ENCODE peak calls at places on chromosomes 11 and 22, in seven cellular contexts. L is AG10803; R is fibroblast of lung; B is cardiac fibroblast; J is Peyer's patch; K is CD8-positive, alpha-beta T cell; A is lower lobe of right lung. E is an unnamed sample.

GRCh38 chr11:10285148-10285802 is 8.7 kb downstream of the SBF2 start:
- DNase-seq in A (no peak), R (no peak), L (no peak), B (no peak), J (no peak), K (no peak), E (no peak)

GRCh38 chr11:65931773-65932557 is 12.7 kb downstream of the DRAP1 start:
- DNase-seq in L (no peak), A (no peak), R (no peak), J (no peak), K (peak), B (no peak), E (no peak)

GRCh38 chr22:37329239-37330140 is 47.2 kb downstream of the CYTH4 start:
- DNase-seq in R (peak), A (no peak), L (peak), K (no peak), B (no peak), J (no peak), E (no peak)

GRCh38 chr22:38755155-38755910 is 465 bp downstream of the SUN2 start:
- DNase-seq in B (peak), R (peak), L (peak), J (peak), K (peak), A (peak), E (no peak)

GRCh38 chr22:49418341-49418894 is 409.3 kb downstream of the BRD1 start:
- DNase-seq in J (no peak), A (no peak), L (no peak), R (no peak), B (no peak), K (no peak), E (no peak)

GRCh38 chr22:44975444-44976262 is 34.2 kb downstream of the PHF21B start:
- DNase-seq in L (peak), R (peak), K (peak), J (peak), A (peak), B (peak), E (peak)

GRCh38 chr11:125173556-125173955 is 9.0 kb downstream of the PKNOX2 start:
- DNase-seq in B (no peak), L (no peak), R (no peak), J (no peak), K (no peak), A (no peak), E (no peak)

GRCh38 chr22:24355574-24355973 is 71.8 kb upstream of the ADORA2A start:
- DNase-seq in K (no peak), B (peak), L (peak), J (no peak), R (no peak), A (no peak), E (no peak)

GRCh38 chr22:37546436-37547248 is 13.6 kb upstream of the CDC42EP1 start:
- DNase-seq in R (peak), K (no peak), B (peak), L (peak), J (peak), A (peak), E (no peak)

GRCh38 chr11:34208266-34209135 is 103.1 kb downstream of the NAT10 start:
- DNase-seq in R (peak), B (peak), K (no peak), A (no peak), J (no peak), L (no peak), E (no peak)

GRCh38 chr22:31748490-31748889 is 1.4 kb downstream of the PRR14L start:
- DNase-seq in A (no peak), J (no peak), K (no peak), B (peak), R (peak), L (no peak), E (no peak)

GRCh38 chr22:42170946-42171345 is 40.3 kb upstream of the CYP2D6 start:
- DNase-seq in K (no peak), B (no peak), R (no peak), L (no peak), A (no peak), J (peak), E (no peak)

GRCh38 chr11:19995131-19995530 is 165.1 kb downstream of the DBX1 start:
- DNase-seq in K (no peak), L (peak), A (no peak), R (peak), B (peak), J (peak), E (no peak)

GRCh38 chr11:41461057-41461681 is 1.7 kb upstream of the LRRC4C start:
- DNase-seq in B (peak), R (no peak), L (no peak), J (no peak), K (no peak), A (no peak), E (peak)

GRCh38 chr11:125464671-125465070 is 31.4 kb downstream of the FEZ1 start:
- DNase-seq in B (no peak), K (no peak), J (no peak), L (no peak), A (no peak), R (no peak), E (no peak)

GRCh38 chr11:88304352-88304751 is 33.2 kb downstream of the CTSC start:
- DNase-seq in R (no peak), J (no peak), A (no peak), K (no peak), L (no peak), B (no peak), E (no peak)

GRCh38 chr11:90124371-90124770 is 10.1 kb upstream of the NAALAD2 start:
- DNase-seq in R (peak), K (no peak), L (no peak), J (no peak), B (no peak), A (no peak), E (peak)

GRCh38 chr22:45082795-45083194 is 73.0 kb upstream of the PHF21B start:
- DNase-seq in B (no peak), J (no peak), L (no peak), K (no peak), A (no peak), R (no peak), E (no peak)

GRCh38 chr11:44731685-44732411 is 5.1 kb downstream of the TSPAN18 start:
- DNase-seq in K (no peak), J (no peak), R (no peak), A (no peak), B (no peak), L (peak), E (no peak)

GRCh38 chr11:63738720-63739360 is 29.7 kb downstream of the ZFTA start:
- DNase-seq in K (peak), R (peak), B (peak), A (peak), J (peak), L (peak), E (peak)

GRCh38 chr22:17085277-17086091 is 684 bp downstream of the IL17RA start:
- DNase-seq in J (peak), B (no peak), A (peak), L (no peak), K (peak), R (peak), E (no peak)

GRCh38 chr11:85123752-85124231 is 503.4 kb downstream of the DLG2 start:
- DNase-seq in R (no peak), J (no peak), K (no peak), B (no peak), L (no peak), A (no peak), E (no peak)

GRCh38 chr11:3808846-3809623 is 675 bp downstream of the PGAP2 start:
- DNase-seq in B (peak), A (no peak), R (peak), J (no peak), L (peak), K (peak), E (peak)

DNA sequence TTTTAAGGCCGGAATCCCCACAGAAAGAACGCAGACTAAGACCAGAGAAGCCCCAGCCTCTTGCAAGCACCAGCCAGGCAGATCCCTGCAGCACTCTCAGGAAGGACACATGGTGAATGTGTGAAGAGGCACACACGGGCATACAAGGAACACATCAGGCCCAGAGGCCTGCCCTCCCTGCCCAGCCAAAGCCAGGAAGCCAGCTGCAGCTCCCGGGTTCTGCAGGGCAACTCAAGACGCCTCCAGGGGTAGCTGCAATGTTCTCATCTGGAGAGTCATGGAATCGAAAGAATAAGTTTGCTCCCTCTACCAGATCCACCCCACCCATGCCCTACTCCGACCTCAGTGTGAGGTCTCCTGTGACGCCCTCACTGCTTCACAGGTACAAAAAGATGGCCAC is 2.3 kb downstream of the DGCR2 start:
- DNase-seq in L (no peak), K (no peak), B (no peak), A (no peak), J (no peak), R (no peak), E (no peak)
- H3K4me3 ChIP-seq in L (no peak), K (peak), B (no peak), A (peak), J (no peak), R (no peak), E (no peak)

GRCh38 chr11:61848631-61849030 is 20.5 kb downstream of the FADS2 start:
- DNase-seq in K (no peak), R (no peak), A (no peak), B (no peak), L (no peak), J (no peak), E (no peak)

GRCh38 chr11:61851900-61852295 is 23.8 kb downstream of the FADS2 start:
- DNase-seq in R (no peak), K (no peak), L (no peak), J (no peak), A (no peak), B (no peak), E (no peak)

GRCh38 chr11:61851128-61851899 is 23.2 kb downstream of the FADS2 start:
- DNase-seq in L (no peak), R (no peak), J (peak), A (no peak), K (no peak), B (no peak), E (no peak)

GRCh38 chr11:61847914-61848581 is 19.9 kb downstream of the FADS2 start:
- DNase-seq in J (no peak), L (no peak), B (no peak), K (no peak), R (no peak), A (no peak), E (no peak)

GRCh38 chr11:61850687-61851086 is 22.6 kb downstream of the FADS2 start:
- DNase-seq in K (no peak), B (no peak), A (no peak), L (no peak), R (no peak), J (peak), E (no peak)
- H3K4me3 ChIP-seq in K (no peak), B (no peak), A (no peak), L (no peak), R (no peak), J (no peak), E (no peak)

GRCh38 chr11:71454470-71455113 is 1.6 kb downstream of the NADSYN1 start:
- DNase-seq in B (no peak), A (no peak), J (peak), R (no peak), K (peak), L (no peak), E (no peak)
- H3K4me3 ChIP-seq in B (no peak), A (no peak), J (no peak), R (no peak), K (no peak), L (no peak), E (no peak)

DNA sequence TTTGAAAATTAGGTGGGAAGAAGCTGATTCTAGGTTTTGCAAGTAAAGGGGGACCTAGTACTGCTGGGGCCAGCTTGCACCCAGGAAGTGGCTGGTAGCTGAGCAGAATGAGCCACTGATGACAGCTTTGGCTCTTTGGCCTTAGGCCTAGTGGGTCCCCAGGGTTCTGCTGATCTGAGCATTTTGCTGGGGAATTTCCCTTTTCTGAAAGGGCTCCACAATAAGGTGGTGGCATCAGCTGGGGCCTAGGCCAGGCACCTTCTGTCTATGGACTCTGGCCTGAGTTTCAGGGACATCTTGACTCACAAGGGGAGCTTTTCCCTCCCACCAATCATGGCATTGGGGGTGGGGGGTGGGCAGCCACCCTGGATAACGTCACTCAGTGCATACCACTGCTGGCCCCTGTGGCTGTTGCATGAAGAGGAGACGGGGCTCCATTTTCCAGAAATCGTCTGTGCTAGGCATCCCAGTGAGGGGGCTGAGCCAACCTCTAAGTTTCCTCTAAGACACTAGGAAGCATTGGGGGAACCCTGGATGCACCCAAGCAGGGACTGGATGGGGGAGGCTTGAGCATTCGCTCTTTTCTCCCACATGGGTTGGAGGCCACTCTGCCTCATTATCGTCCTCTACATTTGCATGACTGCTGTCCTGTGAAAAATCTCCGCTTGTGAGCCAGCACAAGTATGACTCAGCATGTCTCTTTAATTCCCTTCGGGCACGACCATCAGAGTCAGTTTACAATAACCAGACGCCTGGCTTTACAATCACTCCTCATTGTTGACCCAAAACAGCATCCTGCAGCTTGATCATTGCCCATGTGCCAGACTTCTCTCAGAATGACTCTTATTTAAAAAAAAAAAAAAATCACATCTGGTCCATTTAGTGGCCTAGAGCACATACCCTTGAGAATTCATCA is 145.0 kb upstream of the THY1 start:
- DNase-seq in L (peak), B (peak), J (no peak), A (no peak), K (no peak), R (peak), E (no peak)
- H3K4me3 ChIP-seq in L (no peak), B (no peak), J (no peak), A (no peak), K (no peak), R (no peak), E (no peak)

GRCh38 chr11:94486068-94486467 is 7.6 kb downstream of the MRE11 start:
- DNase-seq in J (no peak), A (no peak), B (no peak), K (no peak), R (no peak), L (no peak), E (no peak)
- H3K4me3 ChIP-seq in J (no peak), A (no peak), B (no peak), K (no peak), R (no peak), L (no peak), E (no peak)

GRCh38 chr22:29479417-29480261 is at the start of gene NEFH:
- DNase-seq in B (no peak), L (no peak), A (no peak), K (no peak), R (no peak), J (no peak), E (no peak)
- H3K4me3 ChIP-seq in B (no peak), L (peak), A (peak), K (no peak), R (no peak), J (peak), E (no peak)

DNA sequence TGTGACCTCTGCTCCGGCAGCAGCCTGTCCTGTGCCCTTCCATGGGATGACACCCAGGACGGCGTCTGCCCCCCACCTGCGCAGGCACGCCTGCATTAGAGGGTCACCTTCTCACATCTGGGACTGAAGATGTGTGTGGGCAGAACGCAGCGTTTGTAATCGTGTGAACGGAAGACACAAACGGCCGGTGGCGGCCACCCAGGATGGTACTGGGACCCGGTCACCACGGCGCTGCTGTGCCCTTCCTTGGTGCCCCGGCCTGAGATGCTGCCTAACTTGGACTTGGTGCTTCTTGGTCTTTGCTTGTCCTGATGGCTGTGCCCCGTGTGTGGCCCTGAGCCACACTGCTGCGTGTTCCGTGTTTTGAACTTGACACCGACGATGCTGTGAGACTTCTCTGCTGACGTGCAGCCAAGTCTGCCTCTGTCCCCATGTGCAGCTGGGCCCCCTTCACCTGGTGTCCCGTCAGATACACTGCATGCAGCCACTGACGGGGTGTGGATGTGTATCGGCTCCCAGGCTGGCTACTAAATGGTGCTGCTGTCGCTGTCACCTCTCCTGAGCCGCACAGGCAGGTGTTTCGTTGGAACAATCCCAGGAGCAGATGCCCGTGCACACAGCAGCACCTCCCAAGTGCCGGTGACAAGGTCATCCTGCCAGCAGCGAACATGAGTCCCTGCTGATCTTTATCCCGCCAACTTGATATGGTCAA is 21.4 kb downstream of the YPEL1 start:
- DNase-seq in K (no peak), J (no peak), L (no peak), R (no peak), B (no peak), A (no peak), E (no peak)
- H3K4me3 ChIP-seq in K (no peak), J (no peak), L (no peak), R (no peak), B (no peak), A (no peak), E (no peak)

GRCh38 chr11:15557831-15558230 is 443.1 kb downstream of the INSC start:
- DNase-seq in R (no peak), J (no peak), L (no peak), K (no peak), B (no peak), A (no peak), E (no peak)

GRCh38 chr11:15547685-15548084 is 433.0 kb downstream of the INSC start:
- DNase-seq in K (no peak), A (no peak), R (no peak), B (no peak), J (no peak), L (no peak), E (no peak)

GRCh38 chr11:15551897-15552851 is 437.5 kb downstream of the INSC start:
- DNase-seq in J (no peak), B (no peak), K (no peak), A (no peak), R (no peak), L (no peak), E (no peak)
- H3K4me3 ChIP-seq in J (no peak), B (no peak), K (no peak), A (no peak), R (no peak), L (no peak), E (no peak)

DNA sequence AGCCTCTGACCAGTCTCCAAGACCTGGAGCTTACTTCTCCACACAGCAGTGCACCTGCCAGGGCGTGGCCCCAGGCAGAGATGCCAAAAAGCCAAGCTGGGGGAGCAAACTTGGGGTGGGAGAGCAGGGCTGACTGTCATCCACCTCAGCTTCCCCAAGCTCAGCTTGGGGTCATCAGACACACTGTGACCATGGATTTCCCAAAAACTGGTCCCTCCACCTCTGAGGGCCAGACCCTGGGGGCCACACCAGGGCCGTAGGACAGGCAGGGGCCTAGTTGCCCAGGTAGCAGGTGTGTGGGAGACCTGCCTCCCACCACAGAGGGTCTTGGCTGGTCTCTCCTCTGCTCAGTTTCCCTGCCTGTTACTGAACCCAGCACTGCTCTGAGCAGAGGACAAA is 30.6 kb downstream of the ARVCF start:
- DNase-seq in J (no peak), B (no peak), A (no peak), K (no peak), R (no peak), L (no peak), E (no peak)
- H3K4me3 ChIP-seq in J (peak), B (peak), A (peak), K (peak), R (peak), L (peak), E (no peak)

GRCh38 chr11:12321217-12321937 is 56.0 kb upstream of the PARVA start:
- DNase-seq in R (no peak), A (no peak), B (no peak), L (no peak), J (peak), K (no peak), E (peak)
- H3K4me3 ChIP-seq in R (no peak), A (no peak), B (no peak), L (no peak), J (no peak), K (no peak), E (no peak)